ENCODE peak calls at places on chromosomes 2 and 18, in five cellular contexts. One of them, this sample, is unnamed.

GRCh38 chr2:224997802-224998201 is 44.5 kb downstream of the DOCK10 start:
- DNase-seq in K562: no peak
- DNase-seq in SK-N-SH: no peak
- DNase-seq in GM12878: no peak
- DNase-seq in HepG2: no peak
- DNase-seq in this sample: peak; percentile 80

GRCh38 chr2:204197601-204198000 is 261.0 kb downstream of the ICOS start:
- DNase-seq in HepG2: no peak
- DNase-seq in GM12878: no peak
- DNase-seq in K562: no peak
- DNase-seq in SK-N-SH: no peak
- DNase-seq in this sample: no peak

GRCh38 chr2:113707106-113707505 is 49.3 kb downstream of the SLC35F5 start:
- DNase-seq in SK-N-SH: no peak
- DNase-seq in GM12878: no peak
- DNase-seq in K562: no peak
- DNase-seq in HepG2: peak; percentile 16
- DNase-seq in this sample: peak; percentile 42

GRCh38 chr2:148814143-148814852 is 60.7 kb upstream of the KIF5C start:
- DNase-seq in SK-N-SH: no peak
- DNase-seq in GM12878: no peak
- DNase-seq in K562: no peak
- DNase-seq in HepG2: no peak
- DNase-seq in this sample: peak; percentile 64

GRCh38 chr2:96320326-96321229 is 4.5 kb upstream of the ITPRIPL1 start:
- DNase-seq in SK-N-SH: no peak
- DNase-seq in HepG2: no peak
- DNase-seq in K562: no peak
- DNase-seq in GM12878: no peak
- DNase-seq in this sample: no peak

GRCh38 chr2:181540421-181540820 is 83.2 kb downstream of the ITGA4 start:
- DNase-seq in HepG2: no peak
- DNase-seq in SK-N-SH: no peak
- DNase-seq in GM12878: no peak
- DNase-seq in K562: no peak
- DNase-seq in this sample: no peak

GRCh38 chr2:42754021-42754775 is 9.7 kb downstream of the OXER1 start:
- DNase-seq in SK-N-SH: peak; percentile 72
- DNase-seq in HepG2: no peak
- DNase-seq in GM12878: peak; percentile 76
- DNase-seq in K562: no peak
- DNase-seq in this sample: peak; percentile 28

GRCh38 chr2:83596592-83597339 is 862.3 kb downstream of the SUCLG1 start:
- DNase-seq in GM12878: no peak
- DNase-seq in SK-N-SH: no peak
- DNase-seq in K562: no peak
- DNase-seq in HepG2: no peak
- DNase-seq in this sample: no peak

GRCh38 chr18:2656237-2657042 is 914 bp downstream of the SMCHD1 start:
- DNase-seq in HepG2: peak; percentile 15
- DNase-seq in SK-N-SH: peak; percentile 72
- DNase-seq in K562: peak; percentile 69
- DNase-seq in GM12878: no peak
- DNase-seq in this sample: peak; percentile 31

GRCh38 chr2:157244691-157245090 is 12.8 kb upstream of the GALNT5 start:
- DNase-seq in GM12878: no peak
- DNase-seq in SK-N-SH: no peak
- DNase-seq in K562: no peak
- DNase-seq in HepG2: no peak
- DNase-seq in this sample: no peak

GRCh38 chr18:44411277-44411900 is 269.3 kb upstream of the SETBP1 start:
- DNase-seq in GM12878: no peak
- DNase-seq in SK-N-SH: no peak
- DNase-seq in HepG2: no peak
- DNase-seq in K562: no peak
- DNase-seq in this sample: no peak

GRCh38 chr2:11807156-11808015 is 61.0 kb downstream of the LPIN1 start:
- DNase-seq in K562: no peak
- DNase-seq in SK-N-SH: no peak
- DNase-seq in HepG2: no peak
- DNase-seq in GM12878: no peak
- DNase-seq in this sample: no peak

GRCh38 chr18:59823611-59824195 is 76.1 kb upstream of the PMAIP1 start:
- DNase-seq in HepG2: peak; percentile 60
- DNase-seq in SK-N-SH: peak; percentile 64
- DNase-seq in K562: peak; percentile 64
- DNase-seq in GM12878: no peak
- DNase-seq in this sample: peak; percentile 80

GRCh38 chr18:63205791-63206252 is 113.7 kb downstream of the BCL2 start:
- DNase-seq in K562: no peak
- DNase-seq in HepG2: no peak
- DNase-seq in GM12878: no peak
- DNase-seq in SK-N-SH: no peak
- DNase-seq in this sample: no peak

GRCh38 chr18:13003466-13003896 is 12.3 kb downstream of the CEP192 start:
- DNase-seq in HepG2: peak; percentile 47
- DNase-seq in SK-N-SH: peak; percentile 40
- DNase-seq in GM12878: no peak
- DNase-seq in K562: peak; percentile 79
- DNase-seq in this sample: peak; percentile 80

GRCh38 chr2:64104944-64105343 is 39.3 kb downstream of the PELI1 start:
- DNase-seq in HepG2: no peak
- DNase-seq in K562: no peak
- DNase-seq in GM12878: no peak
- DNase-seq in SK-N-SH: peak; percentile 6
- DNase-seq in this sample: no peak

GRCh38 chr2:128631698-128632490 is 313.2 kb upstream of the HS6ST1 start:
- DNase-seq in SK-N-SH: no peak
- DNase-seq in GM12878: no peak
- DNase-seq in HepG2: no peak
- DNase-seq in K562: no peak
- DNase-seq in this sample: no peak

GRCh38 chr2:13515254-13515653 is 798.5 kb downstream of the TRIB2 start:
- DNase-seq in K562: no peak
- DNase-seq in SK-N-SH: no peak
- DNase-seq in HepG2: no peak
- DNase-seq in GM12878: no peak
- DNase-seq in this sample: no peak
- TF ChIP-seq MXI1 in K562: no peak
- TF ChIP-seq MXI1 in SK-N-SH: no peak
- TF ChIP-seq MXI1 in HepG2: no peak
- TF ChIP-seq MXI1 in GM12878: no peak
- TF ChIP-seq MXI1 in this sample: no peak

DNA sequence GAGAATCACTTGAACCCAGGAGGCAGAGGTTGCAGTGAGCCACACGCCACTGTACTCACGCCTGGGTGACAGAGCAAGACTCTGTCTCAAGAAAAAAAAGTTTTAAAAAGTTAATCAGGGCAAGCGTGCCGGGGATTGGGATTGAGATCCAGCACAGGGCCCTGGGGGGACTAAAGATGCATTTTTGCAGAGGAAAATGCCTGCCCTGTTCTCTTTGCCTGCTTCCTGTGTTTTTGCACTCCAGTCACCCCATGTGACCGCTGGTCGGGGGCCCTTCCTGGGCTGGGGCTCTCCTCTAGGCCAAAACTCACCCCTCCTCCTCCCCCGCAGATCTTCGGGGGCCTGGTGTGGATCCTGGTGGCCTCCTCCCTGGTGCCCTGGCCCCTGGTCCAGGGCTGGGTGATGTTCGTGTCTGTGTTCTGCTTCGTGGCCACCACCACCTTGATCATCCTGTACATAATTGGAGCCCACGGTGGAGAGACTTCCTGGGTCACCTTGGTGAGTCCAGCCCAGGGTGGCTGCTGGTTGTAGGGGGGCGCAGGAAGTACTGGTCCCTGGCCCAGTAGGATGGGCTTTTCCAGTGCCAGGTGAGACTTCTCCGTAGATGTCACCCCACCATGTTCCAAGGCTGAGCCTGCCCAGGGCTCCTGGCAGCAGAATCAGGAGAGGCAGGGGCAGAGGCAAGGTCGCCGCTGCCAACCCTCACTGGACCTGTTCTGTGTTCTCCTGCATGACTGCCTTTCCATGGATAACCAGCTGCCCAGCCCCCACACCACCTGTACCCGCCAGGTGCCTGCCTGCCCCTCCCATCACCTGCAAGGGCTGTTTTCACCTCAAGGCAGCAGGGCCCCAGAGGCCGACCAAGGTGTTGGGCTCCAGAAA is 22.4 kb downstream of the MAL start:
- DNase-seq in K562: no peak
- DNase-seq in GM12878: no peak
- DNase-seq in HepG2: no peak
- DNase-seq in SK-N-SH: no peak
- DNase-seq in this sample: no peak
- TF ChIP-seq USF2 in K562: no peak
- TF ChIP-seq USF2 in GM12878: no peak
- TF ChIP-seq USF2 in HepG2: no peak
- TF ChIP-seq USF2 in SK-N-SH: no peak
- TF ChIP-seq USF2 in this sample: no peak

GRCh38 chr2:85215074-85216050 is 82.2 kb downstream of the TCF7L1 start:
- DNase-seq in SK-N-SH: peak; percentile 87
- DNase-seq in K562: no peak
- DNase-seq in HepG2: peak; percentile 27
- DNase-seq in GM12878: no peak
- DNase-seq in this sample: peak; percentile 93
- TF ChIP-seq MXI1 in SK-N-SH: no peak
- TF ChIP-seq MXI1 in K562: no peak
- TF ChIP-seq MXI1 in HepG2: no peak
- TF ChIP-seq MXI1 in GM12878: no peak
- TF ChIP-seq MXI1 in this sample: no peak

GRCh38 chr2:75998451-75998850 is 287.7 kb upstream of the GCFC2 start:
- DNase-seq in K562: no peak
- DNase-seq in SK-N-SH: no peak
- DNase-seq in HepG2: no peak
- DNase-seq in GM12878: no peak
- DNase-seq in this sample: no peak

DNA sequence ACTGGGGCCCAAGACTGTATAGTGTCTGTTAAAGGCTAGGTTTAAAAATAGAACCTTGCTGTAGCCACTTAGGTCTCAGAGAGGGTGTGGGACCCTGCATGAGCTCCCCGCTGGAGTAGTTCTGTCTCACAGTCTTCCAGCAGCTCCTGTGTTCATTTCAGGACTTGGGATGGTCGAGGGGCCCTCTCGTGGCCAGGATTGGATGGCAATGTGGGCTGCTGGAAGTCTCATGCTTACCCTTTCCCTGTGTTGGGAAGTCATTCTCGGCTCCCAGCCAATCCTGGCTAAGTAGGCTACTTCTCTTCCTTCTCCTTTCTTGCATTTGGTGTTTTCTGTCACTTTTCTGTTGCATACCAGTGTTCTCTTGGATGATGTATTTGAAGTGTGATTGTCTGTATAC is 284.0 kb upstream of the GCFC2 start:
- DNase-seq in HepG2: peak; percentile 35
- DNase-seq in SK-N-SH: no peak
- DNase-seq in K562: no peak
- DNase-seq in GM12878: no peak
- DNase-seq in this sample: no peak
- TF ChIP-seq USF2 in HepG2: no peak
- TF ChIP-seq USF2 in SK-N-SH: no peak
- TF ChIP-seq USF2 in K562: no peak
- TF ChIP-seq USF2 in GM12878: no peak
- TF ChIP-seq USF2 in this sample: no peak

DNA sequence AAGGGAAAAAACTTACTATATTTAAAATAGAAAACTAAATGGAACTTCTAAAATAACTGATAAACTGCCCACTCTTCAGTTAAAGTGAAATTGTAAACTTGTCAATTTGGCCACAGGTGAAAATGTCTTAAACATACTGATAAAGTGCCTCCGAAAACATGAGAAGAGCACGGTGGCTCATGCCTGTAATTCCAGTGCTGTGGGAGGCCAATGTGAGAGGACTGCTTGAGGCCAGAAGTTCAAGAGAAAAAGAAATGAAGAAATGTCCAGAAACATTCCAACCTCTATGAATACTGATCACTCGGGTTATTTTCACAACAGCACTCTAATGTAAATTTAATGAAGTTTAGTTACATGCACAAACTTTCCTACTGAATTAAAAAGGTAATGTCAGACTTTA is 63.4 kb upstream of the DNER start:
- DNase-seq in HepG2: no peak
- DNase-seq in SK-N-SH: no peak
- DNase-seq in GM12878: no peak
- DNase-seq in K562: no peak
- DNase-seq in this sample: no peak
- TF ChIP-seq MXI1 in HepG2: no peak
- TF ChIP-seq MXI1 in SK-N-SH: no peak
- TF ChIP-seq MXI1 in GM12878: no peak
- TF ChIP-seq MXI1 in K562: no peak
- TF ChIP-seq MXI1 in this sample: no peak

GRCh38 chr2:8657423-8658062 is 24.3 kb upstream of the ID2 start:
- DNase-seq in K562: no peak
- DNase-seq in HepG2: no peak
- DNase-seq in SK-N-SH: no peak
- DNase-seq in GM12878: no peak
- DNase-seq in this sample: no peak

GRCh38 chr2:8661235-8661634 is 20.6 kb upstream of the ID2 start:
- DNase-seq in SK-N-SH: no peak
- DNase-seq in K562: no peak
- DNase-seq in GM12878: no peak
- DNase-seq in HepG2: no peak
- DNase-seq in this sample: no peak

GRCh38 chr2:8658064-8658862 is 23.6 kb upstream of the ID2 start:
- DNase-seq in K562: no peak
- DNase-seq in SK-N-SH: no peak
- DNase-seq in GM12878: no peak
- DNase-seq in HepG2: no peak
- DNase-seq in this sample: no peak

GRCh38 chr2:8659735-8660492 is 21.9 kb upstream of the ID2 start:
- DNase-seq in K562: no peak
- DNase-seq in GM12878: no peak
- DNase-seq in SK-N-SH: peak; percentile 67
- DNase-seq in HepG2: no peak
- DNase-seq in this sample: no peak

GRCh38 chr2:8659092-8659734 is 22.6 kb upstream of the ID2 start:
- DNase-seq in SK-N-SH: peak; percentile 52
- DNase-seq in GM12878: no peak
- DNase-seq in HepG2: peak; percentile 69
- DNase-seq in K562: no peak
- DNase-seq in this sample: no peak
- TF ChIP-seq USF2 in SK-N-SH: no peak
- TF ChIP-seq USF2 in GM12878: no peak
- TF ChIP-seq USF2 in HepG2: no peak
- TF ChIP-seq USF2 in K562: no peak
- TF ChIP-seq USF2 in this sample: no peak

GRCh38 chr2:66070717-66071602 is 364.0 kb upstream of the MEIS1 start:
- DNase-seq in K562: no peak
- DNase-seq in GM12878: no peak
- DNase-seq in HepG2: no peak
- DNase-seq in SK-N-SH: peak; percentile 79
- DNase-seq in this sample: no peak
- TF ChIP-seq MXI1 in K562: no peak
- TF ChIP-seq MXI1 in GM12878: no peak
- TF ChIP-seq MXI1 in HepG2: no peak
- TF ChIP-seq MXI1 in SK-N-SH: peak; percentile 46
- TF ChIP-seq MXI1 in this sample: no peak

This sample was measured in IMR-90.